ENCODE peak calls at places on chromosomes 2 and 18, in five cellular contexts. One of them, this sample, is unnamed.

GRCh38 chr2:85215074-85216050 is 82.2 kb downstream of the TCF7L1 start:
- DNase-seq in NCI-H2029 treated with DMSO at 0.1 percent for 48 hours: peak
- DNase-seq in transverse colon: peak
- DNase-seq in T-helper 22 cell: no peak
- DNase-seq in iPS-NIHi11: peak
- DNase-seq in this sample: no peak

GRCh38 chr2:46798041-46798440 is 117.6 kb downstream of the MCFD2 start:
- DNase-seq in NCI-H2029 treated with DMSO at 0.1 percent for 48 hours: no peak
- DNase-seq in transverse colon: no peak
- DNase-seq in T-helper 22 cell: no peak
- DNase-seq in iPS-NIHi11: no peak
- DNase-seq in this sample: no peak

GRCh38 chr2:105711394-105711793 is 33.3 kb upstream of the NCK2 start:
- DNase-seq in NCI-H2029 treated with DMSO at 0.1 percent for 48 hours: no peak
- DNase-seq in transverse colon: peak
- DNase-seq in T-helper 22 cell: no peak
- DNase-seq in iPS-NIHi11: no peak
- DNase-seq in this sample: no peak

GRCh38 chr18:48949051-48949605 is 1.6 kb downstream of the SMAD7 start:
- DNase-seq in NCI-H2029 treated with DMSO at 0.1 percent for 48 hours: no peak
- DNase-seq in transverse colon: peak
- DNase-seq in T-helper 22 cell: peak
- DNase-seq in iPS-NIHi11: no peak
- DNase-seq in this sample: no peak

GRCh38 chr2:230322561-230323384 is 4.2 kb upstream of the SP140L start:
- DNase-seq in NCI-H2029 treated with DMSO at 0.1 percent for 48 hours: no peak
- DNase-seq in transverse colon: no peak
- DNase-seq in T-helper 22 cell: no peak
- DNase-seq in iPS-NIHi11: no peak
- DNase-seq in this sample: no peak

GRCh38 chr18:21955757-21956652 is 213.4 kb upstream of the GATA6 start:
- DNase-seq in NCI-H2029 treated with DMSO at 0.1 percent for 48 hours: peak
- DNase-seq in transverse colon: peak
- DNase-seq in T-helper 22 cell: peak
- DNase-seq in iPS-NIHi11: peak
- DNase-seq in this sample: peak

GRCh38 chr2:130318906-130319305 is 23.8 kb upstream of the IMP4 start:
- DNase-seq in NCI-H2029 treated with DMSO at 0.1 percent for 48 hours: no peak
- DNase-seq in transverse colon: no peak
- DNase-seq in T-helper 22 cell: no peak
- DNase-seq in iPS-NIHi11: no peak
- DNase-seq in this sample: no peak

GRCh38 chr2:19929226-19929625 is 27.4 kb upstream of the TTC32 start:
- DNase-seq in NCI-H2029 treated with DMSO at 0.1 percent for 48 hours: no peak
- DNase-seq in transverse colon: no peak
- DNase-seq in T-helper 22 cell: no peak
- DNase-seq in iPS-NIHi11: no peak
- DNase-seq in this sample: no peak

GRCh38 chr2:42602218-42602936 is 33.9 kb downstream of the MTA3 start:
- DNase-seq in NCI-H2029 treated with DMSO at 0.1 percent for 48 hours: peak
- DNase-seq in transverse colon: peak
- DNase-seq in T-helper 22 cell: no peak
- DNase-seq in iPS-NIHi11: no peak
- DNase-seq in this sample: no peak